ENCODE peak calls at places on chromosomes 6 and 20, in five cellular contexts. C is foreskin keratinocyte, L is RWPE1, F is H1, I is astrocyte of the spinal cord. N is an unnamed sample.

GRCh38 chr6:37554480-37554819 is 54.8 kb upstream of the CCDC167 start:
- DNase-seq in C (no peak), L (peak), F (no peak), I (peak), N (peak)

GRCh38 chr6:166382500-166382932 is 224 bp downstream of the MPC1 start:
- DNase-seq in C (no peak), L (no peak), F (no peak), I (no peak), N (no peak)

GRCh38 chr6:135358251-135358821 is 139.2 kb downstream of the AHI1 start:
- DNase-seq in C (peak), L (peak), F (no peak), I (peak), N (peak)

GRCh38 chr6:29656157-29656556 is 735 bp upstream of the MOG start:
- DNase-seq in C (no peak), L (no peak), F (no peak), I (no peak), N (no peak)

GRCh38 chr20:48295445-48295903 is 510.2 kb upstream of the SULF2 start:
- DNase-seq in C (peak), L (peak), F (peak), I (peak), N (peak)

GRCh38 chr6:4805553-4806307 is 29.5 kb downstream of the CDYL start:
- DNase-seq in C (peak), L (peak), F (no peak), I (peak), N (peak)

GRCh38 chr6:79257381-79258205 is 23.1 kb upstream of the HMGN3 start:
- DNase-seq in C (peak), L (peak), F (no peak), I (peak), N (peak)

GRCh38 chr20:36353740-36354139 is 47.6 kb downstream of the DLGAP4 start:
- DNase-seq in C (no peak), L (no peak), F (no peak), I (no peak), N (no peak)

GRCh38 chr6:118391086-118391485 is 157.0 kb upstream of the PLN start:
- DNase-seq in C (no peak), L (no peak), F (no peak), I (no peak), N (no peak)

GRCh38 chr6:89984926-89985743 is 90.9 kb downstream of the GJA10 start:
- DNase-seq in C (no peak), L (no peak), F (no peak), I (peak), N (no peak)

GRCh38 chr6:17705428-17705777 is 1.3 kb downstream of the NUP153 start:
- DNase-seq in C (peak), L (peak), F (no peak), I (peak), N (peak)

GRCh38 chr6:139126255-139126654 is 8.6 kb upstream of the HECA start:
- DNase-seq in C (peak), L (peak), F (no peak), I (peak), N (peak)

N was measured in mammary epithelial cell.